ENCODE peak calls at places on chromosomes 6 and 20, in four cellular contexts. X is fibroblast of pulmonary artery, K is type B pancreatic cell, I is MCF 10A. G is an unnamed sample.

GRCh38 chr6:36769161-36769675 is 70.0 kb downstream of the CPNE5 start:
- DNase-seq in K (no peak), X (no peak), I (peak; percentile 32), G (peak; percentile 69)

GRCh38 chr20:2872304-2873009 is 824 bp upstream of the PTPRA start:
- DNase-seq in I (peak; percentile 54), K (no peak), X (peak; percentile 50), G (peak; percentile 85)

GRCh38 chr6:14818422-14818884 is 427.4 kb upstream of the JARID2 start:
- DNase-seq in I (peak; percentile 85), K (no peak), X (peak; percentile 39), G (no peak)

GRCh38 chr6:119517428-119517827 is 167.9 kb upstream of the MAN1A1 start:
- DNase-seq in X (peak; percentile 6), I (no peak), K (no peak), G (no peak)

GRCh38 chr6:9463311-9463710 is 951.6 kb downstream of the TFAP2A start:
- DNase-seq in X (peak; percentile 39), K (no peak), I (peak; percentile 45), G (no peak)

GRCh38 chr6:25138697-25139051 is 140.5 kb upstream of the CARMIL1 start:
- DNase-seq in K (no peak), I (peak; percentile 69), X (peak; percentile 60), G (peak; percentile 87)

GRCh38 chr20:63782521-63782971 is 43.0 kb downstream of the SLC2A4RG start:
- DNase-seq in K (no peak), X (no peak), I (no peak), G (no peak)

GRCh38 chr20:38161412-38161774 is 3.7 kb downstream of the TGM2 start:
- DNase-seq in K (no peak), X (no peak), I (no peak), G (no peak)

GRCh38 chr20:34522969-34523871 is 7.0 kb downstream of the DYNLRB1 start:
- DNase-seq in X (peak; percentile 83), K (peak; percentile 77), I (peak; percentile 40), G (peak; percentile 69)

GRCh38 chr6:56102216-56102615 is 145.2 kb downstream of the COL21A1 start:
- DNase-seq in I (no peak), X (no peak), K (no peak), G (no peak)

GRCh38 chr6:50995036-50995435 is 176.4 kb downstream of the TFAP2B start:
- DNase-seq in I (no peak), X (no peak), K (no peak), G (no peak)

GRCh38 chr6:31074406-31074805 is 38.0 kb downstream of the C6orf15 start:
- DNase-seq in X (no peak), I (no peak), K (no peak), G (no peak)

GRCh38 chr20:58693226-58694006 is 816 bp downstream of the NPEPL1 start:
- DNase-seq in X (no peak), K (no peak), I (peak; percentile 9), G (peak; percentile 85)

GRCh38 chr6:22613695-22614094 is 44.3 kb downstream of the HDGFL1 start:
- DNase-seq in X (peak; percentile 80), K (no peak), I (no peak), G (no peak)

GRCh38 chr6:47016236-47016635 is 25.9 kb downstream of the ADGRF1 start:
- DNase-seq in K (no peak), I (no peak), X (no peak), G (no peak)

GRCh38 chr6:167699141-167700036 is 127.3 kb upstream of the AFDN start:
- DNase-seq in X (peak; percentile 76), I (peak; percentile 17), K (no peak), G (no peak)

GRCh38 chr20:58223358-58223941 is 5.0 kb downstream of the ANKRD60 start:
- DNase-seq in X (no peak), K (no peak), I (no peak), G (no peak)

GRCh38 chr6:18515767-18516166 is 128.6 kb downstream of the RNF144B start:
- DNase-seq in K (no peak), X (no peak), I (no peak), G (peak; percentile 64)

DNA sequence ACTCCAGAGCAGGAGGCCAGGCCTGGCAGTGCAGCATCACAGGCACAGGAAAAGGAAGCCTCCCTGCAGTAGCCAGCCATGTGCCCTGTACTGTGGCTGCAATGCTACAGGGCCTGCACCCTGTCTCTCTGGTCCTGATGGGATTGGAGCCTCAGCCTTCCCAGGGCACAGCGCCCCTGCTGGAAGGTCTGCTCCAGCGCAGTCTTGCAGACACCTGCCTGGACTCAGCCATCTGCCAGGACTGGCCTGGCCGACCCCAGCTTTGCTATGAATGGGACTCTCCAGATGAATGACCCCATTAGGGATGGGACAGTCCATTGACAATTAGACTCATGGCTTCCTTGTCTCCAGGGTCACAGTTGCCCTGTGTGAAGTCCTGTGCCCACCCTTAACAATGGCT is 251.6 kb downstream of the ERMARD start:
- DNase-seq in K (no peak), X (no peak), I (no peak), G (no peak)
- TF ChIP-seq CTCF in K (peak; percentile 22), X (no peak), I (no peak), G (no peak)

DNA sequence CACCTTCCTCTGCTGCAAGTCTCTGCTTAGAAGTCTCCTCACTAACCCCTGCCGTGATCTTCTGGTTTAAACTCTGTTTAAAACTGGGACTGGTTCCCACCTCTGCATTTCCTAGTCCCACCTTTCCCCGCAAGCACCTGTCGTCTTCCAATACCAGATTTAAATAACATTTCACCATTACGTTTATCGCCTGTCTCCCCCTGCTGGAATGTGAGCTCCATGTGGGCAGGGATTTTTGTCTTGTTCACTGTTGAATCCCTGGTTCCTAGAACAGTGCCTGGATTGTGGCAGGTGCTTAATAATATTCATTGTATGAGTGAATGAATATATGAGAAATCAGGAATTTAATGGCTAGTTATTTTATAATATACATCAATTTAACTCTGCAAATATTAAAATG is 2.7 kb downstream of the GUCA1A start:
- DNase-seq in X (no peak), K (no peak), I (peak; percentile 23), G (no peak)
- TF ChIP-seq CTCF in X (peak; percentile 33), K (peak; percentile 38), I (no peak), G (peak; percentile 50)

GRCh38 chr20:25491446-25492038 is 84.1 kb downstream of the GINS1 start:
- DNase-seq in X (no peak), K (no peak), I (no peak), G (peak; percentile 82)

GRCh38 chr20:25487975-25488374 is 80.5 kb downstream of the GINS1 start:
- DNase-seq in I (no peak), K (no peak), X (no peak), G (no peak)

GRCh38 chr20:25490656-25491445 is 83.4 kb downstream of the GINS1 start:
- DNase-seq in X (no peak), K (no peak), I (no peak), G (peak; percentile 69)

GRCh38 chr20:25487306-25487705 is 79.8 kb downstream of the GINS1 start:
- DNase-seq in X (no peak), K (no peak), I (no peak), G (peak; percentile 57)

DNA sequence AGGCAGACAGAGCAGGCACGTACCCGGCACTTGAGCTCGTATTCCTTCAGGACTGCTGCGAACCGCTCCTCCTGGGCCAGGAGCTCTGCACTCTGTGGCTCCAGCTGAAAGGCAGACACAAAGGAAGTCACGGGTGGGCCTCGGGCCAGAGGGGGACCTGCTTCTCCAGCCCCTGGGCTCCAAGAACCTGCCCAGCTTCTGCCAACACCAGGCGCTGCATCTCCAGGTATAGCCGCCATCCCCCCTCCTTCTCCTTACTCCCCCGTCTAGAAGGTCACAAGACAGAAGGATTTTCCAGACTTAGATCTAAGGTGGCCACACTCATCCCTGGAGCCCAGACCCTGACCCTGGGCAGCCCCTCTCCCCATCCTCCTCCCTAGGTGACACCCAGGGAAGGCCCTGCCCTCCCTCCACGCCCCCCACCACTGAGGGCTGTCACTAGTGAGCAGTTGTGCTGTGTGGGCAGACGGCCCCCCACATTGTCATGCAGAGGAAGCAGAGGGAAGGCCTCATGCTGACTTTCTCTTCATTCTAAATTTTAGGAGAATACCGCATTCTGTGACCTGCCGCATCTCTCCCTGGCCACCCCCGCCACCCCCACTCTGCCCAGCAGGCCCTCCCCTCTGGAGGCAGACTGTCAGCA is 81.9 kb downstream of the GINS1 start:
- DNase-seq in X (no peak), K (no peak), I (no peak), G (peak; percentile 52)
- TF ChIP-seq CTCF in X (no peak), K (no peak), I (no peak), G (no peak)

GRCh38 chr6:43880236-43881120 is 110.5 kb downstream of the VEGFA start:
- DNase-seq in K (no peak), I (no peak), X (no peak), G (no peak)
- TF ChIP-seq CTCF in K (no peak), I (no peak), X (no peak), G (no peak)

GRCh38 chr6:147742445-147742844 is 234.0 kb downstream of the SAMD5 start:
- DNase-seq in X (no peak), I (no peak), K (no peak), G (no peak)
- TF ChIP-seq CTCF in X (no peak), I (no peak), K (no peak), G (no peak)

DNA sequence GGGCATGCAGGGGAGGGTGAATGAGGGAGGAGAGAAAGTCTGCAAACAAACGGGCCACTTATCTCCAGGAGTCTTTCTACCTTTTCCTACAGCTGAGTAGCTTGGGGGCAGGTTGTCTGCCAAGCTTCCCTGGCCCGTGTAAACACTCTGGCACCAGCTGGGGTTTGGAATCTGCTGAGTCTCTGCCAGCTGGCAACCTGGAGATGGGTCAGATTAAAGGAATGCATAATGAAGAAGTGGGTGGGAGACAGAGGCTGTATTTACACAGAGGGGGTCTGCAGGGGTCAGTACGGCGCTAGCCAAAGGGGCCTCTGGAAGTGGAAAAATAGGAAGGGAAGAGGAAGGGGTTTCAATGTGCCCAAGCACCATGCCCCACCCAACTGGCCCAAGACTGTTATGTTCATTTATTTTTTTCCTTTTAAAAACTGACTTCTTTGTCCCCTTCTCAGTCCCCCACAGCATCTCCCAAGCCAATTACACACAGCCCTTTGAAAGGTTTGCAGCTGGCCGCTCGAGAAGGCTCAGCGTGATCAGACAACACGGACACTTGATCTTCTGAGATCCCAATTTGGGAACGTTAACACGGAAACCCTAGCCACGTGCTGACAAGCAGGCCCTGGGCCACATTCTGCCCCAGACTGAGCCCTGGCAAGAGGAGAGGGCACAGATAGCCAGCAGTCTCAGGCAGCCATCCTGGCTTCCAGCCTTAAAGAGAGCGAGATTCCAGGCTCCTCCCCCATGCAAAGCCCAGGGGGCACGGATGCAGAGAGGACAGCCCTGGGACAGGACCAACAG is 25.2 kb downstream of the TRAM2 start:
- DNase-seq in K (no peak), I (peak; percentile 83), X (peak; percentile 84), G (peak; percentile 74)
- TF ChIP-seq CTCF in K (peak; percentile 22), I (no peak), X (no peak), G (no peak)

GRCh38 chr20:52783769-52784168 is 188.4 kb upstream of the TSHZ2 start:
- DNase-seq in I (peak; percentile 31), X (peak; percentile 2), K (no peak), G (no peak)
- TF ChIP-seq CTCF in I (peak; percentile 21), X (peak; percentile 6), K (peak; percentile 64), G (no peak)

DNA sequence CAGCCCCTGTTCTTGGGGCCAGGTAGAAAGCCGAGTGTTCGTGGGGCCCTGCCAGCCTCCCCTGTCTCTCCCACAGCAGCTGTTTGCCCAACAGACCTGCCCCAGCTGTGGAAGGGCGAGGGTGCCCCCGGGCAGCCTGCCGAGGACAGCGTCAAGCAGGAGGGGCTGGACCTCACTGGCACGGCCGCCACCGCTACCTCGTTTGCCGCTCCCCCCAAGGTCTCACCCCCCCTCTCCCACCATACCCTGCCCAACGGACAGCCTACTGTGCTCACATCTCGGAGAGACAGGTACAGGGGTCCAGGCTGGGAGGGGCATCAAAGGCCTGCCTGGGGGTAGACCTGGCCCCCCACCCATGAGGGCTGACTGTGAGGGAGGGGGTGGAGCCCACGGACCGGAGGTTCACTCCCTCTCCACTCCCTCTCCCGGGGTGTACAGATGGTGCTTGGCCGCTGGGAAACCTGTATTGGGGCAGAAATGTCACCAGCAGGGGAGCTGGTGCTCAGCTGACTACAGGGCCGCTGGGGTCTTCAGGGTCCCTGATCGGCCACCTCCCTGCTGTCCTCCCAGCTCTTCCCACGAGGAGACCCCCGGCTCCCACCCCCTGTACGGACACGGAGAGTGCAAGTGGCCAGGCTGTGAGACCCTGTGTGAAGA is 41.2 kb downstream of the FOXP4 start:
- DNase-seq in K (no peak), I (no peak), X (no peak), G (no peak)
- TF ChIP-seq CTCF in K (no peak), I (no peak), X (no peak), G (no peak)